ENCODE peak calls at places on chromosomes 5 and 9, in eight cellular contexts. N, H, V, U, O, K, I and E are unnamed samples.

GRCh38 chr5:3352711-3353110 is 242.9 kb upstream of the IRX1 start:
- DNase-seq in N (no peak), H (no peak), V (no peak), U (no peak), O (no peak), K (no peak), I (no peak), E (peak)

GRCh38 chr9:96232539-96233241 is 69.3 kb downstream of the HSD17B3 start:
- DNase-seq in N (no peak), H (no peak), V (peak), U (peak), O (no peak), K (peak), I (peak), E (peak)

GRCh38 chr5:18394154-18394804 is 760.0 kb downstream of the TAF11L14 start:
- DNase-seq in N (peak), H (peak), V (peak), U (peak), O (peak), K (peak), I (peak), E (peak)

GRCh38 chr5:158780656-158781237 is 319.0 kb downstream of the EBF1 start:
- DNase-seq in N (no peak), H (no peak), V (no peak), U (no peak), O (no peak), K (no peak), I (no peak), E (no peak)

GRCh38 chr9:27545471-27545870 is 15.9 kb upstream of the MOB3B start:
- DNase-seq in N (no peak), H (no peak), V (peak), U (no peak), O (no peak), K (no peak), I (no peak), E (no peak)

GRCh38 chr9:5577225-5577624 is 51.7 kb upstream of the RIC1 start:
- DNase-seq in N (no peak), H (no peak), V (no peak), U (no peak), O (no peak), K (no peak), I (no peak), E (no peak)

GRCh38 chr5:91632871-91633270 is 249.8 kb upstream of the ARRDC3 start:
- DNase-seq in N (no peak), H (no peak), V (no peak), U (no peak), O (no peak), K (no peak), I (no peak), E (no peak)

GRCh38 chr9:76153372-76153771 is 240.9 kb downstream of the RFK start:
- DNase-seq in N (no peak), H (no peak), V (no peak), U (no peak), O (no peak), K (no peak), I (no peak), E (no peak)

GRCh38 chr9:78026416-78026815 is 5.2 kb downstream of the GNAQ start:
- DNase-seq in N (no peak), H (no peak), V (no peak), U (peak), O (no peak), K (no peak), I (no peak), E (no peak)